ENCODE peak calls at places on chromosome 12, in four cellular contexts. A is left lung, D is endodermal cell, M is PC-3. V is an unnamed sample.

GRCh38 chr12:46164186-46164585 is 104.7 kb downstream of the SLC38A1 start:
- DNase-seq in A (no peak), D (no peak), M (no peak), V (peak)

GRCh38 chr12:95319694-95320331 is 102.2 kb downstream of the VEZT start:
- DNase-seq in A (no peak), D (no peak), M (peak), V (peak)

GRCh38 chr12:71299541-71300376 is 139.8 kb upstream of the LGR5 start:
- DNase-seq in A (no peak), D (no peak), M (no peak), V (peak)

GRCh38 chr12:85369365-85370154 is 89.5 kb downstream of the ALX1 start:
- DNase-seq in A (no peak), D (no peak), M (peak), V (no peak)

GRCh38 chr12:131628341-131628740 is 82.5 kb upstream of the SFSWAP start:
- DNase-seq in A (no peak), D (peak), M (no peak), V (no peak)

GRCh38 chr12:1925125-1925963 is 6.9 kb upstream of the CACNA2D4 start:
- DNase-seq in A (no peak), D (no peak), M (no peak), V (no peak)

GRCh38 chr12:23063206-23063605 is 438.2 kb downstream of the ETNK1 start:
- DNase-seq in A (no peak), D (no peak), M (no peak), V (no peak)

GRCh38 chr12:49952396-49953055 is 2.0 kb downstream of the AQP2 start:
- DNase-seq in A (peak), D (no peak), M (no peak), V (no peak)

GRCh38 chr12:51205350-51205749 is 12.5 kb downstream of the POU6F1 start:
- DNase-seq in A (no peak), D (no peak), M (no peak), V (no peak)

GRCh38 chr12:107356266-107356936 is 263.1 kb upstream of the CRY1 start:
- DNase-seq in A (no peak), D (no peak), M (peak), V (peak)

GRCh38 chr12:94187351-94187750 is 39.0 kb downstream of the PLXNC1 start:
- DNase-seq in A (no peak), D (peak), M (no peak), V (no peak)

GRCh38 chr12:8914716-8915526 is 612 bp downstream of the PHC1 start:
- DNase-seq in A (peak), D (peak), M (peak), V (peak)

GRCh38 chr12:41701943-41702601 is 442.6 kb downstream of the GXYLT1 start:
- DNase-seq in A (no peak), D (no peak), M (no peak), V (no peak)

GRCh38 chr12:120719496-120720233 is 6.0 kb upstream of the ACADS start:
- DNase-seq in A (no peak), D (no peak), M (no peak), V (no peak)

GRCh38 chr12:103632554-103633216 is 45.6 kb downstream of the STAB2 start:
- DNase-seq in A (peak), D (peak), M (peak), V (peak)

GRCh38 chr12:130526813-130527212 is 189.1 kb downstream of the PIWIL1 start:
- DNase-seq in A (no peak), D (peak), M (peak), V (no peak)

GRCh38 chr12:3523728-3524127 is 32.7 kb downstream of the PRMT8 start:
- DNase-seq in A (no peak), D (no peak), M (peak), V (peak)

GRCh38 chr12:51773145-51773869 is 75.2 kb downstream of the FIGNL2 start:
- DNase-seq in A (no peak), D (no peak), M (peak), V (peak)

GRCh38 chr12:77214136-77214535 is 148.8 kb upstream of the E2F7 start:
- DNase-seq in A (no peak), D (no peak), M (no peak), V (peak)

GRCh38 chr12:110661337-110661972 is 27.5 kb downstream of the HVCN1 start:
- DNase-seq in A (peak), D (no peak), M (no peak), V (no peak)

GRCh38 chr12:52172956-52173355 is 18.9 kb downstream of the KRT80 start:
- DNase-seq in A (no peak), D (no peak), M (no peak), V (no peak)

GRCh38 chr12:26052652-26053051 is 72.2 kb downstream of the BHLHE41 start:
- DNase-seq in A (no peak), D (no peak), M (peak), V (no peak)

GRCh38 chr12:75452675-75453330 is 27.8 kb upstream of the GLIPR1 start:
- DNase-seq in A (no peak), D (no peak), M (peak), V (peak)

GRCh38 chr12:79098530-79098929 is 234.0 kb downstream of the SYT1 start:
- DNase-seq in A (no peak), D (no peak), M (no peak), V (peak)

GRCh38 chr12:67813509-67813908 is 165.0 kb downstream of the DYRK2 start:
- DNase-seq in A (no peak), D (no peak), M (peak), V (no peak)

GRCh38 chr12:117012189-117012805 is 86.9 kb downstream of the TESC start:
- DNase-seq in A (no peak), D (no peak), M (no peak), V (peak)

GRCh38 chr12:52878507-52879393 is 26.1 kb downstream of the KRT8 start:
- DNase-seq in A (no peak), D (no peak), M (no peak), V (peak)

GRCh38 chr12:91492648-91493047 is 310.0 kb upstream of the DCN start:
- DNase-seq in A (no peak), D (no peak), M (no peak), V (no peak)

GRCh38 chr12:45128637-45129036 is 77.7 kb upstream of the DBX2 start:
- DNase-seq in A (no peak), D (no peak), M (no peak), V (no peak)

GRCh38 chr12:2637371-2637770 is 157.4 kb upstream of the FKBP4 start:
- DNase-seq in A (peak), D (peak), M (no peak), V (no peak)

GRCh38 chr12:25590021-25590721 is 37.1 kb upstream of the LMNTD1 start:
- DNase-seq in A (no peak), D (no peak), M (no peak), V (no peak)

GRCh38 chr12:546920-547845 is 87.4 kb downstream of the B4GALNT3 start:
- DNase-seq in A (peak), D (peak), M (peak), V (peak)

GRCh38 chr12:51323317-51323960 is 535 bp downstream of the BIN2 start:
- DNase-seq in A (no peak), D (no peak), M (no peak), V (no peak)

GRCh38 chr12:64392221-64392620 is 1.7 kb upstream of the C12orf56 start:
- DNase-seq in A (no peak), D (peak), M (peak), V (peak)
- TF ChIP-seq CTCF in A (no peak), D (peak), M (peak), V (peak)

DNA sequence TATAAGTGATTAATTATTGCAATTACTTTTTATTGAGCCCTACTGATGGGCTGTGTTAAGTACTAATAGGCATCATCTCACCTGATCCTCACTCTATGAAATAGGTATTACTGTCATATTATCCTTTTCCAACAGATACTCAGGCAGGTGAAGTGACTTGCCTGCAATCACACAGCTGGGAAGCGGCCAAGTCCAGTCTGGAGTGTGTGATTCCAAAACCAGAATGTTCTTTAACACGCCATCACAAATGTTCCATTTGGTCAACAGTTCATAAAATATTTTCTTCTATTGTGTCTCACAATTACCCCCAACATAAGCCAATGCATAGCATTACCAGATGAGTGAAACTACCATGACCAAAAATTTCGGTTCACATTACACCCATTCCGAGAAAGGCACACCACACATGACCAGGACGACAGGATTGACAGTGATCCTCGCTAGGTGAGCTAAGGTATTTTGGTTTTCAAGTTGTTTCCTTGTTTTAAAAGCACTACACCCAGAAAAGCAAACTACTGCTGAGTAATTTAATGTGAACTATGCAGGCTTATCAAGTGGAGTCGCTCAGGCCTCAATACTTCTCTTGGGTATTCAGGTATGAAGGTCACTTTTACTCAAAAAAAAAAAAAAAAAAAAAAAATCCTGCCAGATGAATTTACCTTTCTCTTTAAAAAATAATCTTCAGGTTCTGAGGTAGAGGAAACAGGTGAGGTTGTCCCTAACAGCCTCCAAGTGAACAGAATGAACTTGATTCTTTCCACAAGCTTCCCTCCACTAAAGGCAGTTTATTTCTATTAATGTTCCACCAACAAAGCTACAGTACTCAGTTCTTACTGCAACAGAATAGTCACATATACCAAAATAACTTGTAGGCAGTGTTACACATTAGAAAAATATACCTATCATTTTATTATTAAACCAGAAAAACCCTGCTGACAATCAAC is 2.4 kb downstream of the VPS37B start:
- DNase-seq in A (no peak), D (no peak), M (peak), V (peak)
- H3K4me3 ChIP-seq in A (peak), D (peak), M (peak), V (peak)

GRCh38 chr12:55681142-55682077 is 26.3 kb downstream of the ITGA7 start:
- DNase-seq in A (peak), D (peak), M (peak), V (peak)
- TF ChIP-seq CTCF in A (no peak), D (peak), M (peak), V (peak)

GRCh38 chr12:6827982-6828670 is at the start of gene P3H3:
- DNase-seq in A (no peak), D (peak), M (no peak), V (peak)

GRCh38 chr12:6826125-6826733 is 2.0 kb upstream of the P3H3 start:
- DNase-seq in A (no peak), D (peak), M (no peak), V (no peak)

GRCh38 chr12:6826734-6827436 is 1.3 kb upstream of the P3H3 start:
- DNase-seq in A (no peak), D (peak), M (no peak), V (no peak)

GRCh38 chr12:6828671-6829531 is 694 bp downstream of the P3H3 start:
- DNase-seq in A (peak), D (peak), M (no peak), V (peak)

DNA sequence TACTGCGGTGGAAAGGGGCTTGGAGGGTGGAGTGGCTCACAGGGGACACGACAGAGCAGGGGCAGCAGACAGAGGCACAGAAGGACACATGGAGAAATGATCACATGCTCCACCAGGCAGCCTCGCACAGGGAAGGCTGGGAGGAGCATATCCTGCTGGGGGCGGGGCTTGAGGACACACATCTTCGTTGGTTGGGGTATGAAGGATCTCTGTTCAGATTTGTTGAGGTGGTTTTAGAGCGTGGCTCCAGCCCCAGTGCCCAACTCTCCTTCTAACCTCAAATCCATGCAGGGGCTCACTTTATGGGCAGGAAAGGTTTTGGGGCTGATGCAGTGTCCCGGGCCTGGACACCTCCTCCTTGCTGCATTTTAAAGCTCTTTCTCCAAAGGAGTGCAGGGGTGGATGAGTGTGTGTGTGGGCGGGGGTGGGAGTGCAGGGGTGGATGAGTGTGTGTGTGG is 741 bp upstream of the P3H3 start:
- DNase-seq in A (peak), D (peak), M (peak), V (peak)
- H3K4me3 ChIP-seq in A (no peak), D (no peak), M (no peak), V (peak)

DNA sequence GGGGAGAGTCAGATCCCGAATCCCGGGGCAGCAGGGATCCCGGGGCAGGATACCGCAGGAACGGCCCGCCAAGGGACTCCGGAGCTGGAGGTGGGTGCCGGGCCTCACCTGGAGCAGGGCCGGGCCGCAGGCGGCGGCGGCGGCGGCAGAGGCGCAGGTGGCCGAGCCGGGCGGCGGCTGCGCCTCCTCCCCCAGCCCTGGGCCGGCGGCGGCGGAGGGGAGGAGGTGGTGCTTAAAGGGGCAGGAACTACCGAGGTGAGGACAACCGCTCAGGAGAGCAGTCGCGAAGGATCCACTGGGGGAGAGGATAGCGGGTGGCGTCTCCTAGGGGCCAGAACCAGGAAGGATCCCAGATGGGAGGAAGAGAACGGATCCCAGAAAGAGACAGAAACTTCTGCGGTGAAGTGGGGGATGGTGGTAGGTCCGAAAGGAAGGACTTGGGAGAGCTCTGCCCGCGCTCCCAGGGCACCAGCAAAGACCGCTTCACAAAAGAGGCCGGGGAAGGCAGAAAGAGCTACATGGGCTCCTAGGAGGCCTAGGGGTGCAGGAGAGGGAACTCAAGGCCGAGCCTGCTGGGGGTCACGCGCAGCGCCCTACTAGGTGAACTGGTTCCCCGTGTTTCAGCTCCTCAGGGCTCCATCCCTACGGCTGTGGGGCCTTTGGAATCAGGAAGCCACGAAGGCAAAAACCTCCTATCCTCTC is 4.9 kb upstream of the BAZ2A start:
- DNase-seq in A (peak), D (peak), M (peak), V (peak)
- TF ChIP-seq CTCF in A (no peak), D (peak), M (peak), V (peak)

DNA sequence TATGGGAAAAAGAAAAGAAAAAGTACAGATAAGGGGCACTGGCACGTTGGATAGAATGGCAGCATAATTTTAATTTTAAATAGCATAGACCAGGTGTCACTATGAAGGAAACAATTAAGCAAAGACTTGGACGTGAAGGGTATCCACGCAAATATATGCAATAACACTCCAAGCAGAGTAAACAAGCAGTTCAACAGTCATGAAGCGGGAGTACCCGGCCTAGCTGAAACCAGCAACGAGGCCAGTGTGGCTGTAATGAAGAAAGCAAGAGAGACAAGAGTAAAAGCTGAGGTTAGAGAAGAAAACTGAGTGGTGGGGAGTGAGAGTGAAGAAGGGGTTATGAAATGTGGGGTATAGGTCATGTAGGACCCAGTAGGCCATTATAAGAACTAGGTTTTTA is 85.4 kb downstream of the BCL2L14 start:
- DNase-seq in A (no peak), D (no peak), M (no peak), V (no peak)
- H3K4me3 ChIP-seq in A (no peak), D (no peak), M (no peak), V (no peak)